ENCODE peak calls at places on chromosomes 13 and 19, in ten cellular contexts. W is stimulated activated effector memory CD8-positive, alpha-beta T cell treated with anti-CD3 and anti-CD28 coated beads, Interleukin-12 subunit alpha, Interleukin-12 subunit beta, amount 100 ng/mL, for 72 hours; T is EL; R is activated B cell treated with CpG ODN at 0.5 μM for 24 hours; K is CD4-positive, alpha-beta T cell; C is HFFc6; I is NCI-H2107; Z is stimulated activated CD4-positive, alpha-beta T cell treated with anti-CD3 and anti-CD28 coated beads, Interleukin-4, amount 100 ng/mL, for 4 hours; S is CD8-positive, alpha-beta memory T cell; F is activated CD4-positive, CD25-positive, alpha-beta regulatory T cell. E is an unnamed sample.

GRCh38 chr13:106533101-106533939 is 2.1 kb downstream of the EFNB2 start:
- DNase-seq in K (no peak), R (peak; percentile 31), C (peak; percentile 70), T (peak; percentile 80), W (no peak), Z (no peak), I (no peak), S (no peak), F (no peak), E (peak; percentile 1)

GRCh38 chr13:78608254-78608704 is 4.9 kb upstream of the POU4F1 start:
- DNase-seq in R (no peak), C (no peak), K (no peak), F (no peak), S (no peak), W (no peak), I (no peak), Z (no peak), T (no peak), E (no peak)

GRCh38 chr19:40358773-40359172 is 10.3 kb downstream of the PLD3 start:
- DNase-seq in T (no peak), Z (no peak), F (no peak), S (no peak), R (peak; percentile 39), C (no peak), K (no peak), W (no peak), I (no peak), E (no peak)

GRCh38 chr19:13286195-13286985 is 136.2 kb downstream of the IER2 start:
- DNase-seq in Z (no peak), S (no peak), W (no peak), R (no peak), T (no peak), K (no peak), I (no peak), C (no peak), F (no peak), E (no peak)

GRCh38 chr13:35838356-35838755 is 292.8 kb downstream of the DCLK1 start:
- DNase-seq in T (peak; percentile 82), I (no peak), C (peak; percentile 65), F (no peak), S (no peak), Z (no peak), W (no peak), K (no peak), R (no peak), E (no peak)

GRCh38 chr13:86569974-86570373 is 770.8 kb upstream of the SLITRK6 start:
- DNase-seq in F (no peak), Z (no peak), C (no peak), R (no peak), K (no peak), S (no peak), I (no peak), W (no peak), T (no peak), E (no peak)

GRCh38 chr19:44587863-44588752 is 25.3 kb upstream of the IGSF23 start:
- DNase-seq in F (no peak), I (no peak), K (no peak), C (peak; percentile 82), W (no peak), R (no peak), Z (no peak), S (no peak), T (peak; percentile 96), E (no peak)

GRCh38 chr13:34867590-34867989 is 74.5 kb upstream of the NBEA start:
- DNase-seq in F (no peak), S (no peak), C (peak; percentile 46), Z (no peak), R (no peak), W (no peak), T (peak; percentile 53), I (no peak), K (no peak), E (no peak)

GRCh38 chr19:45086453-45086852 is 6.5 kb upstream of the PPP1R37 start:
- DNase-seq in W (no peak), T (no peak), C (no peak), S (no peak), Z (no peak), K (no peak), R (no peak), I (no peak), F (no peak), E (no peak)

GRCh38 chr13:98542568-98543379 is 34.1 kb downstream of the STK24 start:
- DNase-seq in S (no peak), I (no peak), C (no peak), Z (no peak), K (no peak), T (no peak), F (no peak), W (no peak), R (no peak), E (no peak)

GRCh38 chr19:37867831-37868230 is 38.6 kb downstream of the WDR87 start:
- DNase-seq in F (no peak), I (no peak), S (no peak), Z (no peak), R (no peak), W (no peak), K (no peak), C (no peak), T (peak; percentile 34), E (no peak)

GRCh38 chr13:89361909-89362308 is 1690.7 kb downstream of the SLITRK5 start:
- DNase-seq in S (no peak), Z (no peak), R (no peak), F (no peak), C (no peak), I (no peak), K (no peak), W (no peak), T (no peak), E (no peak)

GRCh38 chr13:46389985-46390384 is 2.9 kb upstream of the RUBCNL start:
- DNase-seq in C (no peak), T (no peak), S (no peak), R (no peak), W (no peak), I (no peak), K (peak; percentile 17), F (no peak), Z (no peak), E (no peak)

GRCh38 chr13:100409132-100409531 is 179.5 kb downstream of the GGACT start:
- DNase-seq in Z (no peak), I (no peak), C (no peak), W (peak; percentile 32), S (no peak), K (no peak), R (no peak), F (no peak), T (no peak), E (no peak)

GRCh38 chr13:28729541-28729940 is 10.8 kb upstream of the SLC46A3 start:
- DNase-seq in S (no peak), Z (no peak), R (no peak), C (no peak), W (no peak), I (no peak), F (no peak), K (no peak), T (no peak), E (no peak)

E was measured in activated T-helper 9 cell treated with anti-CD3 and anti-CD28 coated beads, Interleukin-2, amount 50 U/mL, for 16 hours.